ENCODE peak calls at places on chromosome 16, in four cellular contexts. I is NCI-H1105 treated with DMSO at 0.1 percent for 48 hours, Q is T-helper 1 cell, Y is amniotic stem cell. G is an unnamed sample.

GRCh38 chr16:27431773-27432599 is 30.0 kb downstream of the IL21R start:
- DNase-seq in I (no peak), Q (no peak), Y (no peak), G (no peak)

GRCh38 chr16:62022688-62023087 is 13.6 kb downstream of the CDH8 start:
- DNase-seq in Q (no peak), Y (no peak), I (no peak), G (no peak)

GRCh38 chr16:1543085-1543896 is 9.8 kb downstream of the TMEM204 start:
- DNase-seq in I (no peak), Q (no peak), Y (peak; percentile 47), G (peak; percentile 4)

GRCh38 chr16:2337431-2338296 is 2.9 kb downstream of the ABCA3 start:
- DNase-seq in Q (no peak), I (no peak), Y (no peak), G (no peak)

GRCh38 chr16:15613676-15614075 is 29.3 kb downstream of the MARF1 start:
- DNase-seq in Y (no peak), I (no peak), Q (no peak), G (no peak)

GRCh38 chr16:2206420-2206779 is 1.1 kb downstream of the MLST8 start:
- DNase-seq in Q (no peak), Y (no peak), I (no peak), G (no peak)

GRCh38 chr16:89437991-89438390 is 52.4 kb downstream of the ANKRD11 start:
- DNase-seq in Y (no peak), Q (no peak), I (no peak), G (no peak)

GRCh38 chr16:65116818-65117430 is 4.9 kb downstream of the CDH11 start:
- DNase-seq in Q (no peak), I (no peak), Y (no peak), G (no peak)

GRCh38 chr16:75909746-75910145 is 183.5 kb upstream of the CPHXL start:
- DNase-seq in I (no peak), Y (no peak), Q (no peak), G (no peak)

GRCh38 chr16:67182288-67182687 is 1.5 kb downstream of the MATCAP1 start:
- DNase-seq in Q (no peak), Y (no peak), I (no peak), G (no peak)

GRCh38 chr16:9033125-9033830 is 58.2 kb upstream of the HAPSTR1 start:
- DNase-seq in I (no peak), Q (no peak), Y (no peak), G (peak; percentile 41)

GRCh38 chr16:57372372-57373116 is at the start of gene CX3CL1:
- DNase-seq in Y (no peak), Q (no peak), I (no peak), G (no peak)

GRCh38 chr16:87435399-87436224 is 43.5 kb downstream of the MAP1LC3B start:
- DNase-seq in Q (no peak), Y (no peak), I (no peak), G (no peak)

GRCh38 chr16:25210758-25211157 is 6.0 kb upstream of the AQP8 start:
- DNase-seq in Y (no peak), Q (no peak), I (no peak), G (no peak)

GRCh38 chr16:1184156-1184868 is 31.4 kb downstream of the CACNA1H start:
- DNase-seq in Y (no peak), Q (no peak), I (no peak), G (no peak)

GRCh38 chr16:22296225-22297113 is 740 bp upstream of the POLR3E start:
- DNase-seq in Y (no peak), I (no peak), Q (no peak), G (peak; percentile 39)

G was measured in OCI-LY7.